ENCODE peak calls at places on chromosomes 11 and 22, in seven cellular contexts. O is SK-N-SH, C is H1, I is K562, G is HepG2, D is GM12878, S is GM12892. E is an unnamed sample.

GRCh38 chr11:67238894-67239794 is 27.1 kb upstream of the GRK2 start:
- DNase-seq in O (no peak), C (no peak), I (peak; percentile 18), G (no peak), D (no peak), S (no peak), E (no peak)

GRCh38 chr11:31803813-31804438 is 7.2 kb downstream of the PAX6 start:
- DNase-seq in O (peak; percentile 24), C (no peak), I (no peak), G (no peak), D (no peak), S (no peak), E (no peak)

GRCh38 chr11:119786431-119787073 is 57.6 kb upstream of the NECTIN1 start:
- DNase-seq in O (no peak), C (no peak), I (no peak), G (no peak), D (peak; percentile 11), S (no peak), E (no peak)

GRCh38 chr11:107014871-107015270 is 3.4 kb downstream of the GUCY1A2 start:
- DNase-seq in O (no peak), C (no peak), I (no peak), G (no peak), D (no peak), S (no peak), E (no peak)

GRCh38 chr11:70671083-70671482 is 272.8 kb downstream of the CTTN start:
- DNase-seq in O (no peak), C (no peak), I (peak; percentile 14), G (no peak), D (no peak), S (no peak), E (no peak)

GRCh38 chr11:135008001-135008405 is 596.0 kb upstream of the B3GAT1 start:
- DNase-seq in O (peak; percentile 43), C (no peak), I (no peak), G (no peak), D (no peak), S (no peak), E (no peak)

GRCh38 chr11:119206512-119207299 is 567 bp downstream of the CBL start:
- DNase-seq in O (peak; percentile 81), C (peak; percentile 81), I (peak; percentile 73), G (no peak), D (no peak), S (peak; percentile 60), E (no peak)

GRCh38 chr11:34251640-34251980 is 106.2 kb downstream of the ABTB2 start:
- DNase-seq in O (no peak), C (no peak), I (no peak), G (no peak), D (no peak), S (no peak), E (no peak)

GRCh38 chr11:19656140-19656541 is 56.5 kb upstream of the NAV2 start:
- DNase-seq in O (peak; percentile 44), C (no peak), I (peak; percentile 11), G (no peak), D (no peak), S (no peak), E (no peak)

GRCh38 chr22:47433627-47434026 is 671.2 kb downstream of the TBC1D22A start:
- DNase-seq in O (no peak), C (no peak), I (no peak), G (no peak), D (no peak), S (no peak), E (no peak)

GRCh38 chr22:24225044-24225601 is 19.8 kb downstream of the GGT5 start:
- DNase-seq in O (peak; percentile 9), C (no peak), I (no peak), G (no peak), D (no peak), S (no peak), E (no peak)

GRCh38 chr11:65891180-65892136 is 985 bp downstream of the CCDC85B start:
- DNase-seq in O (peak; percentile 65), C (peak; percentile 72), I (peak; percentile 80), G (peak; percentile 78), D (no peak), S (no peak), E (no peak)

GRCh38 chr11:73139476-73140198 is 2.5 kb downstream of the FCHSD2 start:
- DNase-seq in O (no peak), C (no peak), I (no peak), G (peak; percentile 72), D (no peak), S (no peak), E (no peak)

GRCh38 chr22:31491218-31491962 is 1.7 kb upstream of the EIF4ENIF1 start:
- DNase-seq in O (no peak), C (no peak), I (no peak), G (no peak), D (no peak), S (no peak), E (no peak)
- TF ChIP-seq TAF1 in O (no peak), C (no peak), I (no peak), G (no peak), D (no peak), S (no peak), E (no peak)

GRCh38 chr22:32325811-32326237 is 31.8 kb upstream of the RFPL3 start:
- DNase-seq in O (no peak), C (peak; percentile 61), I (no peak), G (no peak), D (no peak), S (no peak), E (no peak)

GRCh38 chr22:32324505-32325415 is 32.9 kb upstream of the RFPL3 start:
- DNase-seq in O (no peak), C (peak; percentile 51), I (no peak), G (no peak), D (no peak), S (no peak), E (no peak)

GRCh38 chr22:32322986-32323385 is 34.7 kb upstream of the RFPL3 start:
- DNase-seq in O (no peak), C (peak; percentile 37), I (no peak), G (no peak), D (no peak), S (no peak), E (no peak)

GRCh38 chr22:32325416-32325801 is 32.3 kb upstream of the RFPL3 start:
- DNase-seq in O (peak; percentile 78), C (no peak), I (peak; percentile 12), G (no peak), D (no peak), S (no peak), E (no peak)

GRCh38 chr22:32323513-32324164 is 34.0 kb upstream of the RFPL3 start:
- DNase-seq in O (no peak), C (peak; percentile 41), I (no peak), G (no peak), D (no peak), S (no peak), E (no peak)
- TF ChIP-seq TAF1 in O (no peak), C (no peak), I (no peak), G (no peak), D (no peak), S (no peak), E (no peak)

DNA sequence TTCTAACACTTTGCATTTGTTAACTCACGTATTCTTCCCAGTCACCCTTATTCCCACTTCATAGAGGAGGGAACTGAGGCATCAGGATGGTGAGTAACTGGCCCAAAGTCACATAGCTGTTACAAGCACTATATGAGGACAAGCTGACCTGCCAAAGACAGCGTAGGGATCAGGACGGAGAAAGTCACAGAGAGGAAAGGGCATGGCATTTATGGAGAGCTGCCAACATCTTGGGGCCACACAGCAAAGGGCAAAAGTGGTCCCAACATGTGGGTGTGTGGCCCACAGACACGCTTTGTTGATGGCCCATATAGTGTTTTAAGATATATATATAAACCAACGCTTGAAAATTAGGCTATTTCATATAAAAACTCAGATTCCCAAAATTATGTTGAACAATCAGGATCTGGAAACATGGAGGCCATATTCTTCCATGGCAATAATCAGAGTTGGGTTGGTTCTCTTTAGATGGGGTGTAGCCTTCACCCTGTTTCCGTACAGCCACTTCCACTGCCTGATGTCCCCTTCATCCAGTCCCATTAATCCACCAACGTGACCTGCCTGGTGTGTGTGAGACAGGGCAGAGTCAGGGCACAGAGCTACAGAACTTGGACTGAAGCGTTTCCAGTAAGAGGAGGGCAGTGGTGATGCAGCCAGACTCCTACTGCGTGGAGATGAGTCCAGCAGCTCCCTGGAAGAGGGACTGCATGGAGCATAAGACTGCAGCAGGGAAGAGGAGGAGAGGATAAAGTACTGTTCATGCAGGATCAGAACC is 39.9 kb upstream of the CD5 start:
- DNase-seq in O (no peak), C (no peak), I (no peak), G (no peak), D (no peak), S (no peak), E (no peak)
- TF ChIP-seq TAF1 in O (no peak), C (no peak), I (no peak), G (no peak), D (no peak), S (no peak), E (no peak)

DNA sequence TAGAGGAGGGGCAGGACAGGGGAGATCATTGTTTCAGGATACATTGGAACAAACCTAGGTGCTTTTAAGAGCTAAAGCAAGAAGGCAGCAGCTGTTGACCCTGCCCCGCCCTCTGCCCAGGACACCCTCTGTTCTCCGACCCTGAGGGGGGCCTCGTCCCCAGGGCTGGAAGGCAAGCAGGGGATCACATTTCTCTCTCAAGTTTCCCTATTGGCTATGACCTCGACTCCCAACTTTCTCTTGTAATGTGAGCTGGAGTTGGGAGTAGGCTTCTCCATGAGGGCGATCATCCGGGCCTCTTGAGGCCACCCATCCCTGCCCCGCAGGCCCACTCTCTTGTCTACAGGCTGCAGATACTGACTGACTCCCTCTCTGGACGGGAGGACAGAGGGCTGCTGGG is 37.7 kb downstream of the DSCAML1 start:
- DNase-seq in O (no peak), C (peak; percentile 53), I (no peak), G (no peak), D (no peak), S (no peak), E (no peak)
- TF ChIP-seq TAF1 in O (no peak), C (no peak), I (no peak), G (no peak), D (no peak), S (no peak), E (no peak)

GRCh38 chr11:92409956-92410355 is 185.3 kb downstream of the FAT3 start:
- DNase-seq in O (no peak), C (no peak), I (no peak), G (no peak), D (no peak), S (no peak), E (no peak)
- TF ChIP-seq TAF1 in O (no peak), C (no peak), I (no peak), G (no peak), D (no peak), S (no peak), E (no peak)

GRCh38 chr11:111820059-111820375 is 51.4 kb downstream of the ALG9 start:
- DNase-seq in O (no peak), C (no peak), I (no peak), G (no peak), D (no peak), S (no peak), E (no peak)

GRCh38 chr11:111815489-111815888 is 49.3 kb upstream of the PPP2R1B start:
- DNase-seq in O (no peak), C (no peak), I (no peak), G (no peak), D (no peak), S (no peak), E (no peak)

GRCh38 chr11:111823131-111823530 is 48.2 kb downstream of the ALG9 start:
- DNase-seq in O (no peak), C (no peak), I (no peak), G (no peak), D (no peak), S (no peak), E (no peak)

GRCh38 chr11:111823629-111824028 is 47.8 kb downstream of the ALG9 start:
- DNase-seq in O (no peak), C (no peak), I (no peak), G (peak; percentile 59), D (no peak), S (no peak), E (no peak)

GRCh38 chr11:111819161-111820058 is 52.0 kb downstream of the ALG9 start:
- DNase-seq in O (peak; percentile 26), C (no peak), I (no peak), G (no peak), D (no peak), S (no peak), E (no peak)
- TF ChIP-seq TAF1 in O (no peak), C (no peak), I (no peak), G (no peak), D (no peak), S (no peak), E (no peak)

E was measured in GM12891.